ENCODE peak calls at places on chromosomes 4 and X, in ten cellular contexts. Z is mammary epithelial cell, H is IMR-90, I is neural progenitor cell, C is K562, R is MM.1S, D is fibroblast of lung, S is mesendoderm, B is GM23248, N is endodermal cell. Y is an unnamed sample. For H3K36me3, the result is how much of the 10 kb centered on the place peaks cover.

GRCh38 chr4:78227411-78228057 is 170.4 kb downstream of the FRAS1 start:
- DNase-seq in I (no peak), H (no peak), Z (no peak), N (no peak), B (no peak), C (no peak), R (no peak), S (no peak), D (no peak), Y (no peak)

GRCh38 chr4:7108660-7109059 is 40.8 kb upstream of the GRPEL1 start:
- DNase-seq in B (no peak), Z (no peak), I (no peak), D (no peak), R (no peak), S (no peak), N (no peak), H (no peak), C (no peak), Y (no peak)

GRCh38 chr4:102438873-102439614 is 62.1 kb upstream of the NFKB1 start:
- DNase-seq in R (no peak), D (peak), Z (peak), B (peak), S (peak), I (no peak), C (no peak), H (peak), N (no peak), Y (peak)

GRCh38 chr4:27714073-27714472 is 853.4 kb downstream of the STIM2 start:
- DNase-seq in B (no peak), S (no peak), R (no peak), Z (peak), C (no peak), I (no peak), N (no peak), D (peak), H (peak), Y (peak)

GRCh38 chr4:26360273-26360672 is 39.5 kb downstream of the RBPJ start:
- DNase-seq in D (no peak), N (no peak), C (no peak), H (no peak), S (no peak), R (no peak), B (no peak), I (no peak), Z (no peak), Y (no peak)

GRCh38 chr4:110621839-110622751 is 782 bp downstream of the PITX2 start:
- DNase-seq in D (no peak), N (peak), B (no peak), I (peak), R (no peak), H (no peak), Z (no peak), C (no peak), S (peak), Y (no peak)

GRCh38 chr4:137609693-137610450 is 77.6 kb upstream of the PCDH18 start:
- DNase-seq in N (no peak), Z (no peak), C (no peak), S (peak), B (peak), D (peak), H (peak), I (no peak), R (no peak), Y (no peak)

GRCh38 chr4:81508786-81509574 is 37.3 kb upstream of the RASGEF1B start:
- DNase-seq in S (no peak), C (no peak), I (no peak), H (no peak), B (no peak), Z (no peak), N (no peak), D (no peak), R (no peak), Y (no peak)

GRCh38 chrX:6738518-6739470 is 203.9 kb upstream of the VCX3A start:
- DNase-seq in H (no peak), S (no peak), N (no peak), Z (no peak), I (no peak), D (no peak), C (no peak), B (no peak), R (peak), Y (no peak)

GRCh38 chr4:59553739-59554126 is 1646.4 kb upstream of the ADGRL3 start:
- DNase-seq in I (no peak), H (no peak), D (peak), C (no peak), R (peak), B (peak), Z (peak), S (no peak), N (no peak), Y (peak)

DNA sequence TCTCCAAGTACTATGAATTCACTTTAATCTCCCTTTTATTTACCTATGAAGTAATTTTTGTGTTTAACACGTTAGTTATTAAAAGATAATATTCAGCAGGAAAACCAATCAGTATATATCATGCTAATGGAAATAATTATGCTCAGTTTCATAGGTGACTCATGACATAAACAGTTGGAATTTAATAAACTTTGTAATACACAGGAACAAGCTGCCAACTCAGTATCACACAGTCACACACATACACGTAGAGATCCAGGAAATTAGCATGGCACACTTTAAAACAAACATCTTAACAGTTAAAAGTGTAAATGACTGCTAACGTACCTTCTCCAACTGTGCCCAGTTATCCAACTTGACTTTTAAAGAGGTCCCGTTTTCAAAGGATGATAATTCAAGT is 2.3 kb downstream of the SPATA4 start:
- DNase-seq in I (no peak), N (no peak), R (no peak), B (peak), S (no peak), D (peak), C (no peak), H (peak), Z (peak), Y (peak)
- H3K9ac ChIP-seq in I (no peak), N (no peak), R (no peak), B (peak), S (no peak), D (no peak), C (no peak), H (peak), Z (peak), Y (peak)

DNA sequence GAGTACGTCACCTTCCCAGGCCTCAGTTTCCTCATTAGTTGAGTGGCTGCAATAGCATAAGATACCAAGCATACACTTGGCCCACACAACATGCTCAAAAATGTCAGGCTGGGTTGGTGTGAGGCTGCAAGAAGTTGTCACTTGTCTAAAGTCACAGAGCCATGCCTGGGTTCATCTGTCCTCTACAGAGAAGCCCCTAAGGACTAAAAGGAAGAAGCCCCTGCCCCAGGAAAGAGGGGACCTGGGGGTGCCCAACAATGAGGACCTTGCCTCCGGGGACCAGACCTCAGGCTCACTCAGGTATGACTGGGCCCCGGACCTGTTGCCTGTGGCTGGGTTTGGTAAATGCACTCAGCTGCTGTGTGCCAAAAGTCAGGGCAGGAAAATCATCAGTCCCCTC is 82.7 kb downstream of the CRMP1 start:
- DNase-seq in Z (no peak), H (no peak), D (no peak), C (no peak), N (no peak), B (no peak), S (no peak), I (no peak), R (no peak), Y (no peak)
- H3K36me3 ChIP-seq in Z (under half), H (half or more), D (under half), C (under half), N (under half), B (under half), S (under half), I (under half), R (under half), Y (under half)

GRCh38 chrX:68827848-68828562 is 816 bp upstream of the EFNB1 start:
- DNase-seq in H (peak), S (peak), I (peak), N (peak), D (peak), C (peak), R (peak), Z (peak), B (peak), Y (peak)

GRCh38 chrX:68824565-68825125 is 4.2 kb upstream of the EFNB1 start:
- DNase-seq in D (no peak), Z (no peak), H (no peak), N (no peak), I (no peak), S (no peak), R (no peak), C (no peak), B (no peak), Y (no peak)

GRCh38 chrX:68824152-68824433 is 4.7 kb upstream of the EFNB1 start:
- DNase-seq in D (no peak), R (no peak), I (no peak), C (no peak), H (no peak), B (no peak), S (no peak), N (no peak), Z (no peak), Y (no peak)

GRCh38 chrX:68827256-68827655 is 1.6 kb upstream of the EFNB1 start:
- DNase-seq in I (no peak), B (no peak), R (no peak), D (no peak), C (no peak), S (no peak), N (no peak), Z (no peak), H (no peak), Y (no peak)

DNA sequence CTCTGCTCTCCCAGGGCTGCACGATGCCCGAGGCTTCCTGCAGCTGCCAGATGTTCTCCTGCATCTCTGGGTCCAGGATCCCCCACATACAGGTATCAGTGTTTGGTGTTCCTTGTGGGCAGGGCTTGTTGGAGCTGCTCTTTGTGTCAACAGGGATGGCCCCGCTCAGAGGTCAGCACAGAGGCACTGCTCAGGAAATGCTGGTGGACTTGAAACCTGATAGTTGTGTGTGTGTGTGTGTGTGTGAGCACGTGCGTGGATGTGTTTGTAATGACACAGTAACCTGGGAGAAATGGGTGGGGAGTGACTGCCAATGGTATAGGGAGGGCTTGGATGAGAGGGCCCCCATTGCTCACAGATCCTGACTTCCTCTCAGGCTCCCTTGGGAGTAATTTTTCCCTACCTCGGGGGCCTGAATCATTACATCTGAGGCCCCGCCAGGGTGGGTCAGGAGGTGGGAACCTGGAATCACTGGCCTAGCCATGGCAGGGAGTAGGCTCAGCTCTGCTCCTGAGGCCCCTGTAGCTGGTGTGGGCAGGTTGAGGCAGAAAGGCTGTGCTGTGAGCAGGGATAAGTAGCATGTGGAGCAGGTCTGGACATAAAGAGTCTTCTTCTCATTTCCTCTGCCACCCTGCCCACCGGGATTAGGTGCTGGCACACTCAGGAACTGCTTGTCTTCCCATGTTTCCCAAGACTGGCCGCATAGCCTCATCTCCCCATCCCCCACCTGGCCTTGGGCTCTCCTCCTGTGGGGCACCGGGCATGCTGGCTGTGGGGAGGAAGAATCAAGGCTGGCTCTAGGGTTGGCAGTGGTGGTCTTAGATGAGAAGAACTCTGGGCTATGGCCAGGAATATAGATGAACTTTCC is 2.5 kb upstream of the EFNB1 start:
- DNase-seq in N (no peak), I (no peak), H (no peak), R (no peak), B (peak), C (no peak), Z (no peak), S (no peak), D (no peak), Y (no peak)
- H3K9ac ChIP-seq in N (no peak), I (no peak), H (no peak), R (no peak), B (no peak), C (no peak), Z (no peak), S (no peak), D (no peak), Y (no peak)

GRCh38 chr4:184398741-184399504 is 75.4 kb downstream of the IRF2 start:
- DNase-seq in S (no peak), H (no peak), D (no peak), C (no peak), R (no peak), B (no peak), I (no peak), Z (no peak), N (peak), Y (no peak)
- H3K36me3 ChIP-seq in S (under half), H (under half), D (under half), C (under half), R (under half), B (under half), I (under half), Z (under half), N (under half), Y (under half)

GRCh38 chr4:98746530-98746929 is 88.1 kb upstream of the TSPAN5 start:
- DNase-seq in Z (peak), C (no peak), R (no peak), H (peak), D (peak), N (no peak), S (no peak), B (no peak), I (no peak), Y (peak)
- H3K9ac ChIP-seq in Z (no peak), C (no peak), R (no peak), H (no peak), D (no peak), N (no peak), S (no peak), B (no peak), I (no peak), Y (no peak)

GRCh38 chr4:5689065-5689464 is 19.3 kb downstream of the EVC2 start:
- DNase-seq in D (no peak), R (no peak), I (no peak), H (no peak), B (no peak), S (no peak), N (no peak), Z (no peak), C (no peak), Y (no peak)
- H3K36me3 ChIP-seq in D (under half), R (under half), I (under half), H (half or more), B (under half), S (under half), N (under half), Z (under half), C (under half), Y (under half)

GRCh38 chr4:76756416-76756815 is 141.5 kb downstream of the SOWAHB start:
- DNase-seq in R (no peak), C (no peak), D (no peak), N (no peak), S (no peak), I (no peak), Z (no peak), B (no peak), H (no peak), Y (no peak)

GRCh38 chr4:76755756-76756155 is 142.2 kb downstream of the SOWAHB start:
- DNase-seq in C (no peak), B (no peak), Z (no peak), S (no peak), N (no peak), D (peak), R (no peak), I (no peak), H (no peak), Y (no peak)

GRCh38 chr4:76752911-76753494 is 144.9 kb downstream of the SOWAHB start:
- DNase-seq in S (no peak), C (no peak), B (peak), H (peak), I (no peak), R (no peak), N (no peak), Z (peak), D (peak), Y (peak)

GRCh38 chr4:76753814-76754213 is 144.1 kb downstream of the SOWAHB start:
- DNase-seq in D (peak), R (no peak), B (peak), I (no peak), S (no peak), N (no peak), C (no peak), Z (peak), H (peak), Y (peak)

DNA sequence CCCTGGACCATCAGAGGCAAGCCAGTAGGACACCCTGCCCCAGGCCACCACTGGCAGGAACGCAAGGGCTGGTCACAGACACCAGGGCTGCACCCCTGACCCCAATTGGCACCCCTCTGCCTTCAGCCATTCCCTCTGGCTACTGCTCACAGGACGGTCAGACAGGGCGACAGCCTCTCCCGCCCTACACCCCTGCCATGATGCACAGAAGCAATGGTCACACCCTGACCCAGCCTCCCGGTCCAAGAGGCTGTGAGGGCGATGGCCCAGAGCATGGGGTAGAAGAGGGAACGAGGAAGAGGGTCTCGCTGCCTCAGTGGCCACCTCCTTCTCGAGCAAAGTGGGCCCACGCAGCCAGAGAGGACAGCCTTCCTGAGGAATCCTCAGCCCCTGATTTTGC is 143.5 kb downstream of the SOWAHB start:
- DNase-seq in N (no peak), S (no peak), D (no peak), C (no peak), Z (no peak), I (no peak), R (no peak), B (no peak), H (no peak), Y (no peak)
- H3K9ac ChIP-seq in N (no peak), S (no peak), D (peak), C (no peak), Z (no peak), I (no peak), R (no peak), B (peak), H (peak), Y (no peak)

GRCh38 chr4:168914095-168914494 is 96.0 kb downstream of the CBR4 start:
- DNase-seq in N (no peak), S (no peak), R (no peak), H (no peak), D (no peak), C (no peak), I (no peak), Z (no peak), B (no peak), Y (no peak)
- H3K36me3 ChIP-seq in N (half or more), S (under half), R (under half), H (under half), D (under half), C (under half), I (under half), Z (half or more), B (under half), Y (under half)

GRCh38 chr4:15398001-15398400 is 29.8 kb upstream of the C1QTNF7 start:
- DNase-seq in B (peak), D (no peak), I (no peak), H (no peak), S (no peak), R (no peak), N (no peak), C (no peak), Z (peak), Y (no peak)
- H3K9ac ChIP-seq in B (no peak), D (no peak), I (no peak), H (no peak), S (no peak), R (no peak), N (no peak), C (no peak), Z (no peak), Y (no peak)

Y was measured in PC-3.